ENCODE peak calls at places on chromosomes 1 and 21, in five cellular contexts. C, G, V, S and Y are unnamed samples. For H3K36me3 and H4K20me1, the result is how much of the 10 kb centered on the place peaks cover.

GRCh38 chr1:31108861-31109260 is 43.3 kb upstream of the PUM1 start:
- DNase-seq in V (no peak), S (no peak), C (no peak), G (no peak), Y (no peak)

GRCh38 chr1:98086156-98086555 is 165.3 kb upstream of the DPYD start:
- DNase-seq in C (no peak), V (no peak), G (peak), S (peak), Y (peak)

GRCh38 chr1:37037675-37038074 is 3.4 kb upstream of the GRIK3 start:
- DNase-seq in C (no peak), V (no peak), S (no peak), G (no peak), Y (no peak)

GRCh38 chr1:9251501-9251900 is 16.9 kb downstream of the H6PD start:
- DNase-seq in V (peak), C (no peak), S (no peak), G (no peak), Y (no peak)

GRCh38 chr1:154877370-154877974 is 7.4 kb upstream of the KCNN3 start:
- DNase-seq in S (no peak), G (no peak), V (no peak), C (no peak), Y (no peak)

GRCh38 chr1:165289556-165289955 is 67.0 kb downstream of the LMX1A start:
- DNase-seq in G (no peak), S (no peak), V (peak), C (no peak), Y (no peak)

GRCh38 chr1:233216009-233216408 is 79.5 kb downstream of the PCNX2 start:
- DNase-seq in C (peak), S (no peak), V (no peak), G (no peak), Y (no peak)

GRCh38 chr1:9133870-9134269 is 5.0 kb upstream of the GPR157 start:
- DNase-seq in G (no peak), V (no peak), C (no peak), S (no peak), Y (no peak)

GRCh38 chr1:156711011-156711817 is 5.8 kb upstream of the CRABP2 start:
- DNase-seq in C (no peak), S (peak), V (peak), G (no peak), Y (peak)

GRCh38 chr1:186768906-186769305 is 59.8 kb upstream of the PLA2G4A start:
- DNase-seq in S (no peak), V (no peak), C (no peak), G (no peak), Y (no peak)

GRCh38 chr1:94922756-94923465 is 4.0 kb downstream of the CNN3 start:
- DNase-seq in G (peak), S (peak), C (no peak), V (no peak), Y (peak)

GRCh38 chr1:171219751-171220385 is 28.4 kb upstream of the FMO1 start:
- DNase-seq in V (no peak), C (peak), S (peak), G (peak), Y (peak)

GRCh38 chr1:196607940-196608339 is 300 bp downstream of the KCNT2 start:
- DNase-seq in V (peak), G (no peak), S (peak), C (no peak), Y (peak)

GRCh38 chr1:53275566-53275965 is 37.2 kb upstream of the MAGOH start:
- DNase-seq in V (no peak), S (no peak), C (no peak), G (no peak), Y (no peak)

GRCh38 chr1:240254006-240254405 is 162.3 kb downstream of the FMN2 start:
- DNase-seq in V (no peak), C (no peak), G (no peak), S (no peak), Y (no peak)

GRCh38 chr1:112964347-112964746 is 8.4 kb upstream of the SLC16A1 start:
- DNase-seq in V (no peak), S (no peak), G (no peak), C (no peak), Y (no peak)

GRCh38 chr1:210617306-210617705 is 288.6 kb downstream of the HHAT start:
- DNase-seq in C (no peak), V (no peak), G (no peak), S (no peak), Y (no peak)

GRCh38 chr1:109929588-109930251 is 19.1 kb downstream of the CSF1 start:
- DNase-seq in S (no peak), C (no peak), G (no peak), V (no peak), Y (no peak)

GRCh38 chr1:147492207-147492606 is 49.1 kb upstream of the BCL9 start:
- DNase-seq in G (no peak), C (no peak), V (no peak), S (no peak), Y (no peak)

GRCh38 chr1:156090138-156090821 is 8.0 kb upstream of the MEX3A start:
- DNase-seq in C (no peak), V (no peak), G (no peak), S (no peak), Y (no peak)

GRCh38 chr1:233610628-233611027 is 3.3 kb upstream of the KCNK1 start:
- DNase-seq in C (no peak), V (no peak), G (no peak), S (no peak), Y (no peak)

GRCh38 chr21:44992608-44993031 is 52.8 kb downstream of the SLX9 start:
- DNase-seq in S (no peak), G (no peak), V (no peak), C (no peak), Y (no peak)

GRCh38 chr21:42426424-42426823 is 22.7 kb downstream of the UBASH3A start:
- DNase-seq in V (no peak), C (no peak), S (no peak), G (no peak), Y (no peak)

GRCh38 chr1:25066253-25066652 is 136.2 kb upstream of the RUNX3 start:
- DNase-seq in V (peak), G (peak), C (no peak), S (peak), Y (peak)

GRCh38 chr1:25473653-25474225 is 43.0 kb downstream of the MACO1 start:
- DNase-seq in G (no peak), S (no peak), C (no peak), V (no peak), Y (no peak)

GRCh38 chr1:151816964-151817730 is 11.9 kb upstream of the LINGO4 start:
- DNase-seq in S (no peak), V (no peak), G (no peak), C (no peak), Y (no peak)

GRCh38 chr1:78145105-78145580 is 99.4 kb downstream of the GIPC2 start:
- DNase-seq in G (peak), S (peak), C (no peak), V (peak), Y (peak)

GRCh38 chr1:38297246-38297645 is 250.7 kb upstream of the POU3F1 start:
- DNase-seq in V (no peak), S (no peak), C (no peak), G (no peak), Y (no peak)

GRCh38 chr1:38293530-38293929 is 246.9 kb upstream of the POU3F1 start:
- DNase-seq in G (no peak), C (no peak), S (no peak), V (no peak), Y (no peak)

GRCh38 chr1:38292969-38293368 is 246.4 kb upstream of the POU3F1 start:
- DNase-seq in S (no peak), V (no peak), C (no peak), G (no peak), Y (no peak)

GRCh38 chr1:38297852-38298251 is 251.3 kb upstream of the POU3F1 start:
- DNase-seq in G (peak), C (no peak), S (peak), V (no peak), Y (no peak)

GRCh38 chr1:38296047-38296446 is 249.5 kb upstream of the POU3F1 start:
- DNase-seq in S (no peak), V (no peak), G (no peak), C (no peak), Y (no peak)
- H3K36me3 ChIP-seq in S (under half), V (under half), G (under half), C (under half), Y (under half)

GRCh38 chr1:175005085-175005783 is 5.5 kb downstream of the CACYBP start:
- DNase-seq in C (no peak), G (peak), V (no peak), S (peak), Y (peak)

GRCh38 chr1:175003521-175003920 is 3.8 kb downstream of the CACYBP start:
- DNase-seq in G (no peak), S (no peak), C (no peak), V (no peak), Y (peak)

GRCh38 chr1:174999926-175000696 is at the start of gene CACYBP:
- DNase-seq in S (peak), V (peak), C (no peak), G (peak), Y (peak)

GRCh38 chr1:175000697-175001187 is 995 bp downstream of the CACYBP start:
- DNase-seq in V (no peak), C (no peak), G (no peak), S (peak), Y (peak)

GRCh38 chr1:175002910-175003517 is 3.3 kb downstream of the CACYBP start:
- DNase-seq in C (no peak), G (no peak), S (no peak), V (no peak), Y (peak)
- H3K4me2 ChIP-seq in C (peak), G (no peak), S (no peak), V (no peak), Y (peak)

GRCh38 chr1:23693599-23693998 is 2.0 kb downstream of the RPL11 start:
- DNase-seq in V (no peak), C (no peak), G (no peak), S (no peak), Y (no peak)
- H4K20me1 ChIP-seq in V (half or more), C (under half), G (half or more), S (under half), Y (under half)

GRCh38 chr1:19074361-19074901 is 118.0 kb upstream of the IFFO2 start:
- DNase-seq in G (peak), C (no peak), S (peak), V (no peak), Y (no peak)
- H3K36me3 ChIP-seq in G (half or more), C (under half), S (under half), V (half or more), Y (under half)